ENCODE peak calls at places on chromosomes 7 and 10, in nine cellular contexts. One of them, this sample, is unnamed.
A peak's percentile ranks its signal among the peaks of the same experiment; 100 is the strongest.

GRCh38 chr7:43018446-43018845 is 86.3 kb downstream of the MRPL32 start:
- DNase-seq in HFF-Myc: no peak
- DNase-seq in astrocyte of the spinal cord: peak; percentile 23
- DNase-seq in gastrocnemius medialis: no peak
- DNase-seq in pancreas: no peak
- DNase-seq in trophoblast cell: no peak
- DNase-seq in choroid plexus epithelial cell: no peak
- DNase-seq in SK-N-SH: no peak
- DNase-seq in ovary: no peak
- DNase-seq in this sample: no peak

GRCh38 chr10:615583-616152 is 73.8 kb downstream of the DIP2C start:
- DNase-seq in HFF-Myc: no peak
- DNase-seq in astrocyte of the spinal cord: peak; percentile 89
- DNase-seq in gastrocnemius medialis: no peak
- DNase-seq in pancreas: no peak
- DNase-seq in trophoblast cell: peak; percentile 83
- DNase-seq in choroid plexus epithelial cell: peak; percentile 55
- DNase-seq in SK-N-SH: no peak
- DNase-seq in ovary: no peak
- DNase-seq in this sample: no peak

GRCh38 chr7:152152267-152152666 is 126.8 kb downstream of the GALNT11 start:
- DNase-seq in HFF-Myc: no peak
- DNase-seq in astrocyte of the spinal cord: no peak
- DNase-seq in gastrocnemius medialis: no peak
- DNase-seq in pancreas: no peak
- DNase-seq in trophoblast cell: no peak
- DNase-seq in choroid plexus epithelial cell: no peak
- DNase-seq in SK-N-SH: no peak
- DNase-seq in ovary: no peak
- DNase-seq in this sample: no peak

GRCh38 chr10:43671659-43672555 is 23.2 kb upstream of the ZNF32 start:
- DNase-seq in HFF-Myc: peak; percentile 31
- DNase-seq in astrocyte of the spinal cord: peak; percentile 60
- DNase-seq in gastrocnemius medialis: peak; percentile 44
- DNase-seq in pancreas: peak; percentile 74
- DNase-seq in trophoblast cell: peak; percentile 53
- DNase-seq in choroid plexus epithelial cell: peak; percentile 76
- DNase-seq in SK-N-SH: peak; percentile 78
- DNase-seq in ovary: peak; percentile 53
- DNase-seq in this sample: peak; percentile 57

GRCh38 chr10:102764340-102765257 is 20.9 kb downstream of the WBP1L start:
- DNase-seq in HFF-Myc: peak; percentile 40
- DNase-seq in astrocyte of the spinal cord: no peak
- DNase-seq in gastrocnemius medialis: no peak
- DNase-seq in pancreas: no peak
- DNase-seq in trophoblast cell: peak; percentile 86
- DNase-seq in choroid plexus epithelial cell: peak; percentile 65
- DNase-seq in SK-N-SH: no peak
- DNase-seq in ovary: no peak
- DNase-seq in this sample: no peak

GRCh38 chr7:28406192-28406591 is 6.1 kb upstream of the CREB5 start:
- DNase-seq in HFF-Myc: no peak
- DNase-seq in astrocyte of the spinal cord: no peak
- DNase-seq in gastrocnemius medialis: no peak
- DNase-seq in pancreas: no peak
- DNase-seq in trophoblast cell: no peak
- DNase-seq in choroid plexus epithelial cell: peak; percentile 29
- DNase-seq in SK-N-SH: peak; percentile 23
- DNase-seq in ovary: no peak
- DNase-seq in this sample: no peak

GRCh38 chr10:86397120-86397519 is 30.5 kb upstream of the GRID1 start:
- DNase-seq in HFF-Myc: no peak
- DNase-seq in astrocyte of the spinal cord: no peak
- DNase-seq in gastrocnemius medialis: no peak
- DNase-seq in pancreas: no peak
- DNase-seq in trophoblast cell: no peak
- DNase-seq in choroid plexus epithelial cell: no peak
- DNase-seq in SK-N-SH: no peak
- DNase-seq in ovary: no peak
- DNase-seq in this sample: no peak

GRCh38 chr10:57962839-57963238 is 304.9 kb downstream of the IPMK start:
- DNase-seq in HFF-Myc: no peak
- DNase-seq in astrocyte of the spinal cord: no peak
- DNase-seq in gastrocnemius medialis: no peak
- DNase-seq in pancreas: no peak
- DNase-seq in trophoblast cell: no peak
- DNase-seq in choroid plexus epithelial cell: peak; percentile 13
- DNase-seq in SK-N-SH: no peak
- DNase-seq in ovary: no peak
- DNase-seq in this sample: no peak

GRCh38 chr10:131177431-131178327 is 133.8 kb downstream of the TCERG1L start:
- DNase-seq in HFF-Myc: no peak
- DNase-seq in astrocyte of the spinal cord: no peak
- DNase-seq in gastrocnemius medialis: no peak
- DNase-seq in pancreas: no peak
- DNase-seq in trophoblast cell: no peak
- DNase-seq in choroid plexus epithelial cell: no peak
- DNase-seq in SK-N-SH: peak; percentile 55
- DNase-seq in ovary: peak; percentile 30
- DNase-seq in this sample: no peak

GRCh38 chr7:140209866-140210609 is 33.3 kb upstream of the KDM7A start:
- DNase-seq in HFF-Myc: no peak
- DNase-seq in astrocyte of the spinal cord: no peak
- DNase-seq in gastrocnemius medialis: peak; percentile 35
- DNase-seq in pancreas: no peak
- DNase-seq in trophoblast cell: no peak
- DNase-seq in choroid plexus epithelial cell: no peak
- DNase-seq in SK-N-SH: no peak
- DNase-seq in ovary: no peak
- DNase-seq in this sample: peak; percentile 31

GRCh38 chr10:4765428-4765827 is 60.6 kb upstream of the AKR1E2 start:
- DNase-seq in HFF-Myc: no peak
- DNase-seq in astrocyte of the spinal cord: peak; percentile 67
- DNase-seq in gastrocnemius medialis: no peak
- DNase-seq in pancreas: no peak
- DNase-seq in trophoblast cell: no peak
- DNase-seq in choroid plexus epithelial cell: peak; percentile 29
- DNase-seq in SK-N-SH: no peak
- DNase-seq in ovary: no peak
- DNase-seq in this sample: no peak

GRCh38 chr10:80462986-80463741 is 9.1 kb downstream of the TSPAN14 start:
- DNase-seq in HFF-Myc: no peak
- DNase-seq in astrocyte of the spinal cord: peak; percentile 60
- DNase-seq in gastrocnemius medialis: no peak
- DNase-seq in pancreas: no peak
- DNase-seq in trophoblast cell: no peak
- DNase-seq in choroid plexus epithelial cell: peak; percentile 55
- DNase-seq in SK-N-SH: peak; percentile 59
- DNase-seq in ovary: no peak
- DNase-seq in this sample: no peak

GRCh38 chr10:80461208-80462183 is 7.4 kb downstream of the TSPAN14 start:
- DNase-seq in HFF-Myc: no peak
- DNase-seq in astrocyte of the spinal cord: no peak
- DNase-seq in gastrocnemius medialis: no peak
- DNase-seq in pancreas: peak; percentile 21
- DNase-seq in trophoblast cell: no peak
- DNase-seq in choroid plexus epithelial cell: peak; percentile 41
- DNase-seq in SK-N-SH: no peak
- DNase-seq in ovary: no peak
- DNase-seq in this sample: no peak

GRCh38 chr10:80463868-80464267 is 9.8 kb downstream of the TSPAN14 start:
- DNase-seq in HFF-Myc: no peak
- DNase-seq in astrocyte of the spinal cord: no peak
- DNase-seq in gastrocnemius medialis: no peak
- DNase-seq in pancreas: no peak
- DNase-seq in trophoblast cell: no peak
- DNase-seq in choroid plexus epithelial cell: no peak
- DNase-seq in SK-N-SH: no peak
- DNase-seq in ovary: no peak
- DNase-seq in this sample: no peak

GRCh38 chr10:80460399-80461207 is 6.5 kb downstream of the TSPAN14 start:
- DNase-seq in HFF-Myc: no peak
- DNase-seq in astrocyte of the spinal cord: peak; percentile 65
- DNase-seq in gastrocnemius medialis: peak; percentile 28
- DNase-seq in pancreas: peak; percentile 91
- DNase-seq in trophoblast cell: peak; percentile 76
- DNase-seq in choroid plexus epithelial cell: peak; percentile 48
- DNase-seq in SK-N-SH: no peak
- DNase-seq in ovary: peak; percentile 60
- DNase-seq in this sample: peak; percentile 53

GRCh38 chr10:80462277-80462985 is 8.3 kb downstream of the TSPAN14 start:
- DNase-seq in HFF-Myc: no peak
- DNase-seq in astrocyte of the spinal cord: no peak
- DNase-seq in gastrocnemius medialis: no peak
- DNase-seq in pancreas: no peak
- DNase-seq in trophoblast cell: no peak
- DNase-seq in choroid plexus epithelial cell: peak; percentile 62
- DNase-seq in SK-N-SH: no peak
- DNase-seq in ovary: peak; percentile 43
- DNase-seq in this sample: peak; percentile 35
- H3K4me3 ChIP-seq in HFF-Myc: no peak overlapping the region
- H3K4me3 ChIP-seq in astrocyte of the spinal cord: no peak overlapping the region
- H3K4me3 ChIP-seq in gastrocnemius medialis: no peak overlapping the region
- H3K4me3 ChIP-seq in pancreas: no peak overlapping the region
- H3K4me3 ChIP-seq in trophoblast cell: no peak overlapping the region
- H3K4me3 ChIP-seq in choroid plexus epithelial cell: no peak overlapping the region
- H3K4me3 ChIP-seq in SK-N-SH: no peak overlapping the region
- H3K4me3 ChIP-seq in ovary: no peak overlapping the region
- H3K4me3 ChIP-seq in this sample: no peak overlapping the region

DNA sequence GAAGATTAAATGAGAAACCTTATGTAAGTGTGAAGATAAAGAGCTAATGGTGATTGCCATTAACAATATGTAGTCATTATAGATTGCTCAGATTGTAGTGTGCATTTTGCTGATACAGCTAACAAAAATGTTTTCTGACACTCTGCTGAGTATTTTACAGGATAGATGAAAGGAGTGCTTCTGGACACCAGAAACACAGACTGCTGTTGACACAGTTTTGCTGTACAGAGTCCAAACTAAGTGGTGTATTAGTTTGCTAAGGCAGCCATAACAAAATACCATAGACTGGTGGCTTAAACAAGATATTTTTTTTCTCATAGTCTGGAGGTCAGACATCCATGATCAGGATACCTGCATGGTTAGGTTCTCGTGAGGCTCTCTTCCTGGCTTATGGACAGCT is 2.2 kb downstream of the SMC3 start:
- DNase-seq in HFF-Myc: no peak
- DNase-seq in astrocyte of the spinal cord: no peak
- DNase-seq in gastrocnemius medialis: no peak
- DNase-seq in pancreas: no peak
- DNase-seq in trophoblast cell: no peak
- DNase-seq in choroid plexus epithelial cell: no peak
- DNase-seq in SK-N-SH: no peak
- DNase-seq in ovary: no peak
- DNase-seq in this sample: no peak
- H3K4me3 ChIP-seq in HFF-Myc: peak overlapping the region; percentile 90
- H3K4me3 ChIP-seq in astrocyte of the spinal cord: no peak overlapping the region
- H3K4me3 ChIP-seq in gastrocnemius medialis: no peak overlapping the region
- H3K4me3 ChIP-seq in pancreas: no peak overlapping the region
- H3K4me3 ChIP-seq in trophoblast cell: no peak overlapping the region
- H3K4me3 ChIP-seq in choroid plexus epithelial cell: no peak overlapping the region
- H3K4me3 ChIP-seq in SK-N-SH: no peak overlapping the region
- H3K4me3 ChIP-seq in ovary: no peak overlapping the region
- H3K4me3 ChIP-seq in this sample: no peak overlapping the region

GRCh38 chr7:100802951-100803350 is 24.4 kb downstream of the EPHB4 start:
- DNase-seq in HFF-Myc: no peak
- DNase-seq in astrocyte of the spinal cord: no peak
- DNase-seq in gastrocnemius medialis: no peak
- DNase-seq in pancreas: no peak
- DNase-seq in trophoblast cell: no peak
- DNase-seq in choroid plexus epithelial cell: no peak
- DNase-seq in SK-N-SH: no peak
- DNase-seq in ovary: peak; percentile 65
- DNase-seq in this sample: no peak

GRCh38 chr7:100804681-100805431 is 22.5 kb downstream of the EPHB4 start:
- DNase-seq in HFF-Myc: no peak
- DNase-seq in astrocyte of the spinal cord: no peak
- DNase-seq in gastrocnemius medialis: no peak
- DNase-seq in pancreas: no peak
- DNase-seq in trophoblast cell: peak; percentile 83
- DNase-seq in choroid plexus epithelial cell: no peak
- DNase-seq in SK-N-SH: no peak
- DNase-seq in ovary: peak; percentile 43
- DNase-seq in this sample: no peak

GRCh38 chr7:100801833-100802568 is 25.3 kb downstream of the EPHB4 start:
- DNase-seq in HFF-Myc: peak; percentile 93
- DNase-seq in astrocyte of the spinal cord: peak; percentile 84
- DNase-seq in gastrocnemius medialis: no peak
- DNase-seq in pancreas: peak; percentile 91
- DNase-seq in trophoblast cell: peak; percentile 98
- DNase-seq in choroid plexus epithelial cell: peak; percentile 49
- DNase-seq in SK-N-SH: peak; percentile 90
- DNase-seq in ovary: peak; percentile 85
- DNase-seq in this sample: peak; percentile 97

GRCh38 chr7:100806276-100806675 is 21.0 kb downstream of the EPHB4 start:
- DNase-seq in HFF-Myc: no peak
- DNase-seq in astrocyte of the spinal cord: no peak
- DNase-seq in gastrocnemius medialis: no peak
- DNase-seq in pancreas: no peak
- DNase-seq in trophoblast cell: peak; percentile 48
- DNase-seq in choroid plexus epithelial cell: no peak
- DNase-seq in SK-N-SH: no peak
- DNase-seq in ovary: no peak
- DNase-seq in this sample: no peak

DNA sequence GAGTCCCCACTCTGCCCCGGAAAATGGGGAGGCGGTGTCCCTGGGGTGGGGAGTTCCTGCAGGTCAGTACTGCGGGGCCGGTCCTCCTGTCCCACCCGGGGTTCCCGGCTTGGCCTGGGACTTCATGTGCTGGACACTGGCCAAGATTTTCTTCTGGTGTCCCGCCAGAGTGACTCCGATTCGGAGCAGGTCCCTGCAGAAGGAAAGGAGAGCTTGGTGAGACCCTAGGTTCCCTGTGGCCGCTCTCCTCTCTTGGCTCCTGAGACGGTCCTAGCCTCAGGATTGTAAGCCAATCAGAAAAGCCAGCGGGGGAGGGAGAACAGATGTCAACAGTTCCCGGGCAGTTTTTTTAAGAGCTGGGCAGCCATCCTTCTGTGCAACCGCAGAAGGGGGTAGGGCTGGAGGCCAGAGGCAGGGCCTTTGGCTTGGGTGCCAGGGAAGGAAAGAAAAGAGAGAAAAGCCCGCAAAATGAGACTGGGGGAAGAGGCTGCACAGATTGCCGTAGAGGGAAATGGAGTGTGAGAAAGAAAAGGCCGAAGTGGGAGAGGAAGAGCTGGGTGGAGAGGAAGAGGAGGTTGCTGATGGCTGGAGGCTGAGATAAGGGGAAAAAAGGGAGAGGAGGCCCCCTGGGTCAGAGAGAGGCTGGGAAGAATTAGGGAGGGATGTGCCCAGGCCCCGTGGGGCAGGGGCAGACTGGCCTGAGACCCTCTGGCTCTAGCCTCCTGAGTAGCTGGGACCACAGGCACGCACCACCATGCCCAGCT is 23.7 kb downstream of the EPHB4 start:
- DNase-seq in HFF-Myc: peak; percentile 88
- DNase-seq in astrocyte of the spinal cord: peak; percentile 88
- DNase-seq in gastrocnemius medialis: peak; percentile 44
- DNase-seq in pancreas: peak; percentile 83
- DNase-seq in trophoblast cell: peak; percentile 38
- DNase-seq in choroid plexus epithelial cell: peak; percentile 89
- DNase-seq in SK-N-SH: peak; percentile 93
- DNase-seq in ovary: peak; percentile 87
- DNase-seq in this sample: peak; percentile 92
- H3K4me3 ChIP-seq in HFF-Myc: peak overlapping the region; percentile 21
- H3K4me3 ChIP-seq in astrocyte of the spinal cord: no peak overlapping the region
- H3K4me3 ChIP-seq in gastrocnemius medialis: no peak overlapping the region
- H3K4me3 ChIP-seq in pancreas: no peak overlapping the region
- H3K4me3 ChIP-seq in trophoblast cell: no peak overlapping the region
- H3K4me3 ChIP-seq in choroid plexus epithelial cell: no peak overlapping the region
- H3K4me3 ChIP-seq in SK-N-SH: no peak overlapping the region
- H3K4me3 ChIP-seq in ovary: no peak overlapping the region
- H3K4me3 ChIP-seq in this sample: no peak overlapping the region

GRCh38 chr7:18320422-18320821 is 175.1 kb upstream of the HDAC9 start:
- DNase-seq in HFF-Myc: no peak
- DNase-seq in astrocyte of the spinal cord: no peak
- DNase-seq in gastrocnemius medialis: no peak
- DNase-seq in pancreas: no peak
- DNase-seq in trophoblast cell: no peak
- DNase-seq in choroid plexus epithelial cell: no peak
- DNase-seq in SK-N-SH: no peak
- DNase-seq in ovary: no peak
- DNase-seq in this sample: no peak
- H3K4me3 ChIP-seq in HFF-Myc: no peak overlapping the region
- H3K4me3 ChIP-seq in astrocyte of the spinal cord: no peak overlapping the region
- H3K4me3 ChIP-seq in gastrocnemius medialis: no peak overlapping the region
- H3K4me3 ChIP-seq in pancreas: no peak overlapping the region
- H3K4me3 ChIP-seq in trophoblast cell: no peak overlapping the region
- H3K4me3 ChIP-seq in choroid plexus epithelial cell: no peak overlapping the region
- H3K4me3 ChIP-seq in SK-N-SH: no peak overlapping the region
- H3K4me3 ChIP-seq in ovary: no peak overlapping the region
- H3K4me3 ChIP-seq in this sample: no peak overlapping the region